ENCODE peak calls at places on chromosomes 3 and 15, in nine cellular contexts. W is DMS53; Y is OCI-M1; D is stomach; P is activated CD8-positive, alpha-beta memory T cell treated with anti-CD3 and anti-CD28 coated beads for 48 hours; A is activated T-cell treated with anti-CD3 and anti-CD28 coated beads, Interleukin-2, amount 50 U/mL, for 72 hours; U is smooth muscle cell of the brain vasculature; N is GM13976; C is left cardiac atrium. O is an unnamed sample.

GRCh38 chr3:107216711-107217110 is 160.5 kb upstream of the CCDC54 start:
- DNase-seq in W (no peak), Y (no peak), D (no peak), P (no peak), A (no peak), U (no peak), N (no peak), C (peak), O (no peak)

GRCh38 chr3:191737742-191738141 is 276.8 kb downstream of the PYDC2 start:
- DNase-seq in W (no peak), Y (no peak), D (no peak), P (no peak), A (no peak), U (no peak), N (no peak), C (no peak), O (no peak)

GRCh38 chr3:167754049-167754448 is 18.5 kb downstream of the SERPINI1 start:
- DNase-seq in W (no peak), Y (no peak), D (no peak), P (no peak), A (no peak), U (no peak), N (no peak), C (no peak), O (no peak)

GRCh38 chr3:193910886-193911738 is 224.8 kb upstream of the HES1 start:
- DNase-seq in W (no peak), Y (peak), D (peak), P (no peak), A (no peak), U (no peak), N (no peak), C (no peak), O (no peak)

GRCh38 chr3:5428607-5429516 is 241.4 kb downstream of the EDEM1 start:
- DNase-seq in W (no peak), Y (peak), D (no peak), P (no peak), A (no peak), U (no peak), N (peak), C (no peak), O (no peak)

GRCh38 chr3:43175541-43175940 is 69.7 kb upstream of the POMGNT2 start:
- DNase-seq in W (no peak), Y (no peak), D (no peak), P (no peak), A (no peak), U (no peak), N (no peak), C (no peak), O (no peak)

GRCh38 chr15:90145761-90146160 is 43.5 kb upstream of the IDH2 start:
- DNase-seq in W (no peak), Y (no peak), D (no peak), P (no peak), A (no peak), U (no peak), N (no peak), C (no peak), O (no peak)

GRCh38 chr3:52682016-52682415 is 3.7 kb downstream of the PBRM1 start:
- DNase-seq in W (no peak), Y (peak), D (no peak), P (no peak), A (peak), U (peak), N (no peak), C (no peak), O (peak)

GRCh38 chr3:158106773-158107461 is 697 bp upstream of the SHOX2 start:
- DNase-seq in W (peak), Y (peak), D (no peak), P (no peak), A (no peak), U (no peak), N (peak), C (peak), O (no peak)

GRCh38 chr3:5758699-5759098 is 571.2 kb downstream of the EDEM1 start:
- DNase-seq in W (no peak), Y (no peak), D (no peak), P (no peak), A (no peak), U (no peak), N (no peak), C (no peak), O (no peak)

GRCh38 chr15:100831466-100831865 is 48.2 kb upstream of the ALDH1A3 start:
- DNase-seq in W (no peak), Y (no peak), D (no peak), P (no peak), A (no peak), U (no peak), N (no peak), C (no peak), O (no peak)

GRCh38 chr3:141436180-141436579 is 50.6 kb upstream of the RASA2 start:
- DNase-seq in W (no peak), Y (peak), D (peak), P (no peak), A (no peak), U (no peak), N (no peak), C (no peak), O (peak)

O was measured in right lobe of liver.